ENCODE peak calls at places on chromosomes 12 and 14, in seven cellular contexts. Z is left lung, T is body of pancreas, F is heart right ventricle, A is Peyer's patch, H is cardiac muscle cell, G is stomach. Y is an unnamed sample.

GRCh38 chr12:13173537-13173936 is 23.0 kb upstream of the EMP1 start:
- DNase-seq in Z (peak), T (no peak), F (peak), A (no peak), H (peak), G (peak), Y (peak)

GRCh38 chr12:65522956-65523857 is 244.7 kb downstream of the MSRB3 start:
- DNase-seq in Z (no peak), T (no peak), F (no peak), A (no peak), H (peak), G (no peak), Y (no peak)

GRCh38 chr12:6218526-6218925 is 18.3 kb downstream of the CD9 start:
- DNase-seq in Z (no peak), T (no peak), F (no peak), A (no peak), H (no peak), G (no peak), Y (no peak)

GRCh38 chr12:79262938-79263337 is 398.4 kb downstream of the SYT1 start:
- DNase-seq in Z (no peak), T (no peak), F (no peak), A (no peak), H (no peak), G (no peak), Y (peak)

GRCh38 chr12:45475594-45475993 is 253.9 kb upstream of the ARID2 start:
- DNase-seq in Z (no peak), T (no peak), F (no peak), A (no peak), H (no peak), G (no peak), Y (no peak)

GRCh38 chr14:88225721-88226120 is 97.3 kb downstream of the KCNK10 start:
- DNase-seq in Z (no peak), T (no peak), F (no peak), A (no peak), H (no peak), G (no peak), Y (no peak)

GRCh38 chr12:113479578-113480335 is 8.1 kb upstream of the LHX5 start:
- DNase-seq in Z (no peak), T (peak), F (peak), A (no peak), H (peak), G (no peak), Y (peak)

GRCh38 chr12:128078311-128078851 is 188.6 kb upstream of the TMEM132C start:
- DNase-seq in Z (no peak), T (no peak), F (no peak), A (no peak), H (no peak), G (no peak), Y (no peak)

GRCh38 chr12:104686196-104686595 is 229.4 kb downstream of the CHST11 start:
- DNase-seq in Z (no peak), T (no peak), F (no peak), A (no peak), H (no peak), G (no peak), Y (no peak)

GRCh38 chr14:30521899-30522736 is 36.8 kb upstream of the G2E3 start:
- DNase-seq in Z (no peak), T (no peak), F (no peak), A (no peak), H (peak), G (no peak), Y (peak)

GRCh38 chr12:70590051-70590450 is 47.2 kb downstream of the PTPRB start:
- DNase-seq in Z (peak), T (peak), F (peak), A (peak), H (peak), G (peak), Y (peak)

GRCh38 chr14:56487090-56487667 is 92.4 kb upstream of the TMEM260 start:
- DNase-seq in Z (no peak), T (no peak), F (no peak), A (no peak), H (peak), G (no peak), Y (peak)

GRCh38 chr12:112971248-112971647 is 7.1 kb upstream of the OAS2 start:
- DNase-seq in Z (no peak), T (no peak), F (no peak), A (no peak), H (peak), G (no peak), Y (no peak)

GRCh38 chr12:28108599-28108998 is 81.7 kb upstream of the CCDC91 start:
- DNase-seq in Z (no peak), T (no peak), F (no peak), A (no peak), H (peak), G (no peak), Y (no peak)

GRCh38 chr12:14256555-14257169 is 108.8 kb upstream of the ATF7IP start:
- DNase-seq in Z (peak), T (peak), F (peak), A (peak), H (peak), G (peak), Y (peak)

GRCh38 chr12:257521-258321 is 4.9 kb downstream of the SLC6A13 start:
- DNase-seq in Z (no peak), T (no peak), F (no peak), A (no peak), H (no peak), G (no peak), Y (no peak)

GRCh38 chr12:124044021-124044420 is 71.0 kb downstream of the ZNF664 start:
- DNase-seq in Z (no peak), T (no peak), F (no peak), A (no peak), H (no peak), G (no peak), Y (no peak)

GRCh38 chr14:104925941-104926609 is 1.4 kb downstream of the PLD4 start:
- DNase-seq in Z (peak), T (no peak), F (no peak), A (no peak), H (peak), G (no peak), Y (no peak)

GRCh38 chr12:66693901-66694513 is 15.1 kb upstream of the GRIP1 start:
- DNase-seq in Z (no peak), T (peak), F (peak), A (no peak), H (peak), G (no peak), Y (peak)

GRCh38 chr14:100738269-100738691 is 11.6 kb downstream of the DLK1 start:
- DNase-seq in Z (peak), T (no peak), F (no peak), A (no peak), H (no peak), G (no peak), Y (no peak)

GRCh38 chr12:91119089-91119488 is 7.8 kb upstream of the LUM start:
- DNase-seq in Z (no peak), T (no peak), F (no peak), A (no peak), H (no peak), G (no peak), Y (no peak)

GRCh38 chr14:64417042-64417770 is 29.1 kb downstream of the MTHFD1 start:
- DNase-seq in Z (no peak), T (no peak), F (no peak), A (no peak), H (peak), G (no peak), Y (no peak)

GRCh38 chr14:37274652-37275051 is 76.9 kb downstream of the MIPOL1 start:
- DNase-seq in Z (no peak), T (no peak), F (no peak), A (no peak), H (no peak), G (no peak), Y (no peak)

GRCh38 chr14:66099931-66100330 is 386.2 kb upstream of the CCDC196 start:
- DNase-seq in Z (no peak), T (no peak), F (no peak), A (no peak), H (no peak), G (no peak), Y (no peak)

GRCh38 chr12:47870175-47870781 is 34.5 kb downstream of the VDR start:
- DNase-seq in Z (no peak), T (peak), F (peak), A (peak), H (peak), G (peak), Y (no peak)

GRCh38 chr12:125186471-125187147 is 121.4 kb downstream of the AACS start:
- DNase-seq in Z (no peak), T (no peak), F (no peak), A (no peak), H (no peak), G (no peak), Y (no peak)
- H3K4me3 ChIP-seq in Z (peak), T (no peak), F (peak), A (peak), H (peak), G (peak), Y (peak)

DNA sequence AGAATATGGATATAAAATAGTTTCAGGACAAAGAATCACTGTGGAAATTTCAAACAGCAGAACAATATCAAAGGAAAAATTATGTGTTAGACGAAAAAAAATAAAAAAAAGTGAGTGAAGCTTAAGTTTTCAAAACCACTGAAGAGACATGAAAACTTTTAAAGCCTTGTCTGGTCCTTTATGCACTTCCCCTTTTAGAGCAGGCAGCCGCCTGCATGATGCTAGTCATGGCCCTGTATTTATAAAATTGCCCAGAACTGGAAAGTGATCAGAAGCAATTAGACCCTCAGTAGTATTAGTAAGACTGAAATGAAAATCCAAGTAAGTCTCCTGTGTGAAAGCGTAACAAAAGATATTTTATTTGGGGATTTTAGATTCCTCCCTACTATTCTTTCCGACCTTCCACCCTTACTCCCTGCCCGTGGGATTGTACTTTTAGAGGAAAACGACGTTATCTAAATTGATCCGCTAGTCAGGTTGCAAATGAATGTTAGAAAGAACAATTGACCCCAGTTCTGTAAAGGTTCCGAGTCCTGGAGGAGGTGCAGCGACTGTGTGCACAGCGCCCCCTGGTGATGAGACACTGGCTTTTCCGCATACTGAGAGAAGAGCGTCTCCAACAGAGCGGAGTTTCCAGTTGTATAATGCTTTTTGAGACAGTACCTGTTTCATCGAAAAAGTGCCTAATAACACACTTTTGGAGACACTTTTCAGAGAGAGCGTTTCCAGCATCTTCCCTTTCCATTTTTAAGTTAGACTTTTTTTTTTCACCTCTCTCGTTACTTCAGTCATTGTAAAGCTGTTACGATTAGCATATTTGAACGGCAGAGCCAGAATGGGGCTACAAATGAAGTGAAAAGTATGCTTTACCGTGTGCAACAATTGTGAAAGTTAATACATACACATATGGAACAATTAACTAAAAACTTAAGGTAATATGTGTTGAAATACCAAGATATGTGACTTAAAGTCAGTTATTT is 12.4 kb downstream of the MGST1 start:
- DNase-seq in Z (peak), T (peak), F (peak), A (no peak), H (peak), G (peak), Y (no peak)
- TF ChIP-seq CTCF in Z (peak), T (peak), F (peak), A (peak), H (peak), G (peak), Y (peak)

DNA sequence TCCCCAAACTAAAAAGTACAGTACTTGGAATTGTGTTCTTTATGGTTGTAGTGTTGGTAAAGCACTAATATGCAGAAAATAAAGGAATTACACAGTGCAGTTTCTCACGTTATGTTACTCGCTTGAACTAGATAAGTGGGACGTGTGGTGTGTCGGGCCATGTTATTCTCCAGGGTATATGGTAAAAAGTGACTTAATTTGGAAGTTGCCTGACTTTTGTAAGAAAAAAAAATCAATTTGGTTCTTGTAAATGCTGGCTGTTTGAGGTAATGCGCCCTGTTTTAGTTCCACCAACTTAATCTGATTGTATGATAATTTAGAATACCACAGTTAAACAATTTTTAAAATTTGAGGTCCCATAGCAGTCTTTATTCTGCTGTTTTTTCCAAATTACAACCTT is 4.1 kb downstream of the ARF6 start:
- DNase-seq in Z (no peak), T (no peak), F (no peak), A (no peak), H (no peak), G (no peak), Y (no peak)
- H3K4me3 ChIP-seq in Z (no peak), T (no peak), F (no peak), A (peak), H (no peak), G (no peak), Y (peak)

GRCh38 chr12:40378721-40379120 is 153.9 kb downstream of the LRRK2 start:
- DNase-seq in Z (no peak), T (no peak), F (no peak), A (no peak), H (no peak), G (no peak), Y (no peak)

GRCh38 chr12:40376533-40377267 is 151.9 kb downstream of the LRRK2 start:
- DNase-seq in Z (no peak), T (no peak), F (no peak), A (no peak), H (no peak), G (no peak), Y (no peak)

GRCh38 chr12:40375076-40375475 is 150.3 kb downstream of the LRRK2 start:
- DNase-seq in Z (no peak), T (no peak), F (no peak), A (no peak), H (peak), G (no peak), Y (no peak)
- TF ChIP-seq CTCF in Z (no peak), T (no peak), F (no peak), A (no peak), H (peak), G (no peak), Y (no peak)

GRCh38 chr12:68074294-68075027 is 85.1 kb downstream of the IFNG start:
- DNase-seq in Z (no peak), T (no peak), F (no peak), A (no peak), H (no peak), G (no peak), Y (no peak)
- H3K4me3 ChIP-seq in Z (no peak), T (no peak), F (no peak), A (no peak), H (no peak), G (no peak), Y (no peak)

GRCh38 chr14:99575043-99576023 is 28.7 kb downstream of the CCDC85C start:
- DNase-seq in Z (peak), T (peak), F (peak), A (no peak), H (no peak), G (peak), Y (no peak)
- TF ChIP-seq CTCF in Z (no peak), T (no peak), F (peak), A (peak), H (peak), G (no peak), Y (peak)

DNA sequence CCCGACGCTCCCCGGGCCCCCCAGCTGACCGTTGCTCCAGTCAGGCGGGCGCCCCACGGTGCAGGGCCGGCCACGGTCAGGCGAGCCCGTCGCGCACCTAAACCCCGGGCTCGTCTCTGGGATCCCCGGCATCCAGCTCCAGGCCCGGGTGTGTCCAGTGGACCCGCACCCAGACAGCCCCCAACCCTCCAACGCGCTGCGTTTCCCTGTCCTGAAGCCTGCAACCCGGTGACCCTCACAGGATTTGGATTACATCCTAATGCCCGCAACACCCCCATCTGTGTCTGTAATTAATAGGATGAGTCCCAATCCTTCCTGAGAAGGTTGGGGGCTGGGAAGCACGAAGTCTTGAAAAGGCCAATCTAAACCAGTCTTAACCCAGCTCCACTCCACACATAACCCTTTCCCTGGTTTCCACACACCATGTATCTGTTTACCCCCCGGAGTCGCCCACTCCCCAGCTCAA is 10.4 kb downstream of the CPNE6 start:
- DNase-seq in Z (no peak), T (no peak), F (no peak), A (no peak), H (no peak), G (no peak), Y (no peak)
- H3K4me3 ChIP-seq in Z (peak), T (peak), F (peak), A (peak), H (peak), G (peak), Y (peak)

Y was measured in astrocyte of the cerebellum.